ENCODE peak calls at places on chromosomes 1 and 21, in nine cellular contexts. E is esophagus muscularis mucosa, Y is ovary, B is suprapubic skin, U is tibial nerve, A is H1, Z is HepG2, I is stomach, J is K562. D is an unnamed sample. For H3K27me3 and H3K4me1, the result is how much of the 10 kb centered on the place peaks cover.

GRCh38 chr1:208061627-208062026 is 150.7 kb upstream of the CD34 start:
- DNase-seq in E (no peak), Y (no peak), B (no peak), U (no peak), A (no peak), Z (no peak), I (no peak), J (no peak), D (no peak)

GRCh38 chr1:202752799-202753198 is 42.5 kb upstream of the SYT2 start:
- DNase-seq in E (no peak), Y (no peak), B (no peak), U (no peak), A (no peak), Z (no peak), I (no peak), J (peak), D (no peak)

GRCh38 chr1:30024411-30025195 is 698.8 kb downstream of the MATN1 start:
- DNase-seq in E (no peak), Y (no peak), B (no peak), U (no peak), A (no peak), Z (no peak), I (no peak), J (no peak), D (no peak)

GRCh38 chr1:21311016-21311415 is 20.8 kb upstream of the ECE1 start:
- DNase-seq in E (no peak), Y (no peak), B (no peak), U (no peak), A (no peak), Z (peak), I (no peak), J (no peak), D (peak)

GRCh38 chr1:31567956-31568570 is 8.3 kb upstream of the TINAGL1 start:
- DNase-seq in E (no peak), Y (no peak), B (no peak), U (no peak), A (no peak), Z (no peak), I (no peak), J (no peak), D (no peak)

GRCh38 chr1:64006276-64007051 is 197.0 kb upstream of the UBE2U start:
- DNase-seq in E (no peak), Y (no peak), B (no peak), U (no peak), A (no peak), Z (peak), I (peak), J (peak), D (no peak)

GRCh38 chr1:202639500-202639899 is 70.8 kb downstream of the SYT2 start:
- DNase-seq in E (no peak), Y (no peak), B (no peak), U (no peak), A (no peak), Z (no peak), I (no peak), J (no peak), D (no peak)

GRCh38 chr1:33111965-33112364 is 31.0 kb downstream of the AZIN2 start:
- DNase-seq in E (no peak), Y (no peak), B (no peak), U (no peak), A (no peak), Z (peak), I (no peak), J (no peak), D (no peak)

GRCh38 chr21:46061063-46061462 is 36.8 kb upstream of the COL6A2 start:
- DNase-seq in E (no peak), Y (peak), B (no peak), U (no peak), A (no peak), Z (no peak), I (no peak), J (no peak), D (peak)

GRCh38 chr1:239126881-239127280 is 259.5 kb upstream of the CHRM3 start:
- DNase-seq in E (no peak), Y (no peak), B (no peak), U (no peak), A (no peak), Z (no peak), I (no peak), J (no peak), D (no peak)

GRCh38 chr1:4512622-4513021 is 141.8 kb upstream of the AJAP1 start:
- DNase-seq in E (no peak), Y (peak), B (no peak), U (peak), A (no peak), Z (no peak), I (no peak), J (no peak), D (peak)

GRCh38 chr1:97806336-97806735 is 114.5 kb downstream of the DPYD start:
- DNase-seq in E (no peak), Y (no peak), B (no peak), U (no peak), A (no peak), Z (no peak), I (no peak), J (no peak), D (no peak)

GRCh38 chr1:150548632-150549495 is at the start of gene ADAMTSL4:
- DNase-seq in E (no peak), Y (peak), B (no peak), U (no peak), A (no peak), Z (no peak), I (peak), J (peak), D (peak)

GRCh38 chr1:154772611-154773515 is 97.2 kb downstream of the KCNN3 start:
- DNase-seq in E (no peak), Y (no peak), B (peak), U (no peak), A (peak), Z (no peak), I (no peak), J (no peak), D (peak)

GRCh38 chr1:241828576-241828975 is 19.4 kb upstream of the EXO1 start:
- DNase-seq in E (no peak), Y (peak), B (no peak), U (no peak), A (no peak), Z (no peak), I (no peak), J (no peak), D (no peak)

GRCh38 chr1:181061891-181062777 is 26.4 kb upstream of the IER5 start:
- DNase-seq in E (no peak), Y (no peak), B (peak), U (peak), A (no peak), Z (no peak), I (no peak), J (no peak), D (no peak)

GRCh38 chr1:219227731-219228419 is 54.2 kb downstream of the LYPLAL1 start:
- DNase-seq in E (no peak), Y (no peak), B (no peak), U (no peak), A (no peak), Z (no peak), I (no peak), J (no peak), D (no peak)

GRCh38 chr1:229636042-229636441 is 10.0 kb downstream of the URB2 start:
- DNase-seq in E (no peak), Y (no peak), B (no peak), U (no peak), A (no peak), Z (no peak), I (no peak), J (no peak), D (no peak)

GRCh38 chr1:177255411-177255810 is 84.7 kb downstream of the BRINP2 start:
- DNase-seq in E (no peak), Y (no peak), B (no peak), U (no peak), A (no peak), Z (peak), I (no peak), J (no peak), D (no peak)

GRCh38 chr1:10802948-10803715 is 6.7 kb upstream of the CASZ1 start:
- DNase-seq in E (no peak), Y (no peak), B (no peak), U (no peak), A (no peak), Z (no peak), I (no peak), J (no peak), D (no peak)

GRCh38 chr1:10812387-10812915 is 16.0 kb upstream of the CASZ1 start:
- DNase-seq in E (no peak), Y (no peak), B (no peak), U (no peak), A (no peak), Z (no peak), I (no peak), J (no peak), D (no peak)

GRCh38 chr1:10803971-10804820 is 7.8 kb upstream of the CASZ1 start:
- DNase-seq in E (no peak), Y (no peak), B (peak), U (no peak), A (no peak), Z (no peak), I (peak), J (no peak), D (no peak)

GRCh38 chr1:10808441-10808840 is 12.0 kb upstream of the CASZ1 start:
- DNase-seq in E (no peak), Y (no peak), B (no peak), U (no peak), A (no peak), Z (no peak), I (no peak), J (no peak), D (no peak)

GRCh38 chr1:10806966-10807365 is 10.5 kb upstream of the CASZ1 start:
- DNase-seq in E (no peak), Y (no peak), B (no peak), U (no peak), A (no peak), Z (no peak), I (no peak), J (no peak), D (no peak)
- H3K27me3 ChIP-seq in E (under half), Y (under half), B (under half), U (half or more), A (under half), Z (under half), I (under half), J (under half), D (under half)

DNA sequence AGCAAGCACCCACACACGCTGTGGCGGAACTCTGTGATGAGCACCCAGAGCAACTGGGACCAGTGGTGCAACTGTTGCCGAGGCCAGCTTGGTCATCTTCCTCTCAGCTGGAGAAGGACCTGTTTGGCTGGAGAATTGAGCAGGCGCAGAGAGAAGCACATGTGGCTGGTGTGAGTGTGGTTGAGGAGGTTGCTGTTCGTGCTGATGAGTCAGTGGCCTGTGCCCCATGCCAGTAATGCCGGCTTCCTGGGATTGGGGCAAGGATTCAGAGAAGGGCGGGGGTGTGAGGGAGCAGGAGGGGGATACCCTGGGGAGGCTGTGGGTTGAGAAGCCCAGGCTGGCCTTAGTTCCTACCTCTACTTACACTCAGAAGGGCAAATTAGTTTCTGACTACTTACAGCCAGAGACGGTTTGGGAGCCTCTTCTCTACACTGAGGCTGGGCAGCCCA is 57.5 kb upstream of the EPS8L3 start:
- DNase-seq in E (no peak), Y (no peak), B (peak), U (peak), A (no peak), Z (no peak), I (no peak), J (peak), D (peak)
- H3K4me1 ChIP-seq in E (under half), Y (under half), B (under half), U (under half), A (under half), Z (half or more), I (under half), J (half or more), D (under half)

GRCh38 chr1:246782120-246782900 is 58.1 kb downstream of the SCCPDH start:
- DNase-seq in E (no peak), Y (peak), B (no peak), U (no peak), A (no peak), Z (peak), I (no peak), J (no peak), D (no peak)
- TF ChIP-seq EP300 in E (no peak), Y (no peak), B (no peak), U (no peak), A (no peak), Z (peak), I (no peak), J (no peak), D (no peak)

DNA sequence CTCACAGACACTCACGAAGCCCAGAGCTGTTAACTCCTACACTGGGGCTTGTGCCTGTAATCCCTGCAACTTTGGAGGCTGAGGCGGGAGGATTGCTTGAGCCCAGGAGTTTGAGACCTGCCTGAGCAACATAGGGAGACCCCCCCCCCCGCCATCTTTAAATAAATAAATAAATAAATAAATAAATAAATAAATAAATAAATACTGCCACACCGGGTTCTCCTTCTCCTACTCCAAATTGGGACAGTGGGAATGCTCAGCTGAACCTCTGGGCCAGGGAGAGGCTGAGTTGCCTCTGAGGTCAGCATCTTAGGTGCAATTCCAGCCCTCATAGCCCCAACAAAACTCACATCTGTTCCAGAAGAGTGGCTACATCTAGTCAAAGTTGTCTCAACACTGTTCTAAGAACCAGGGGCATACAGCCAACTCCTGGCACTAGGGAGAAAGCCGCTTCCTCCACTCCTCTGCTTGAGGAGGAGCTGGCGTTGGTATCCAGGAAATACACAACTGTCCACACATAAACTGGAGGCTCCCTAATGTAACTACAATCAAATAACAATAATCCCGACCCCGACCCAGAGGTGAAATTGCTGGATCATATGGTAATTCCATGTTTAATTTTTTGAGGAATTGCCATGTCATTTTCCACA is 27.0 kb downstream of the C1orf216 start:
- DNase-seq in E (no peak), Y (no peak), B (no peak), U (no peak), A (no peak), Z (no peak), I (no peak), J (no peak), D (no peak)
- H3K27me3 ChIP-seq in E (under half), Y (under half), B (under half), U (under half), A (under half), Z (under half), I (under half), J (under half), D (under half)